ENCODE peak calls at places on chromosomes 13 and 19, in nine cellular contexts. E is SJSA1; W is T1000; L is left colon; K is hypothalamus; F is stimulated activated CD4-positive, alpha-beta T cell treated with anti-CD3 and anti-CD28 coated beads, Interleukin-4, amount 100 ng/mL, for 24 hours; D is sciatic nerve; S is GDM1; N is progenitor cell of endocrine pancreas. G is an unnamed sample.

GRCh38 chr19:5605362-5605761 is 17.2 kb downstream of the SAFB2 start:
- DNase-seq in S (no peak), L (no peak), F (no peak), D (no peak), N (no peak), E (no peak), W (no peak), K (no peak), G (no peak)

GRCh38 chr19:50796634-50797428 is 6.6 kb downstream of the ACP4 start:
- DNase-seq in F (no peak), D (no peak), S (no peak), E (no peak), W (no peak), N (no peak), L (no peak), K (no peak), G (no peak)

GRCh38 chr13:23620211-23620610 is 50.0 kb downstream of the TNFRSF19 start:
- DNase-seq in W (no peak), S (no peak), K (no peak), F (no peak), L (no peak), N (no peak), D (no peak), E (no peak), G (no peak)

GRCh38 chr13:36395280-36395679 is 37.0 kb upstream of the CCNA1 start:
- DNase-seq in S (peak), N (no peak), E (peak), K (no peak), D (no peak), L (no peak), F (no peak), W (no peak), G (no peak)

GRCh38 chr13:112124100-112124499 is 57.2 kb downstream of the SOX1 start:
- DNase-seq in S (no peak), K (no peak), D (no peak), F (no peak), W (no peak), E (no peak), L (no peak), N (no peak), G (no peak)

GRCh38 chr19:47699360-47699917 is 13.8 kb upstream of the EHD2 start:
- DNase-seq in L (peak), E (peak), D (no peak), K (no peak), W (no peak), S (no peak), N (peak), F (peak), G (peak)

GRCh38 chr13:78609464-78610205 is 6.3 kb upstream of the POU4F1 start:
- DNase-seq in E (no peak), F (no peak), N (no peak), L (peak), W (no peak), K (no peak), S (no peak), D (peak), G (no peak)

GRCh38 chr19:55585658-55586339 is 5.2 kb upstream of the ZNF579 start:
- DNase-seq in L (peak), S (no peak), E (peak), W (peak), N (peak), F (peak), K (peak), D (peak), G (peak)

GRCh38 chr13:39804332-39805231 is 149.1 kb downstream of the COG6 start:
- DNase-seq in W (no peak), K (no peak), S (no peak), N (no peak), F (no peak), E (no peak), L (no peak), D (no peak), G (no peak)

GRCh38 chr19:17436874-17437267 is 11.6 kb downstream of the TMEM221 start:
- DNase-seq in D (no peak), N (no peak), W (no peak), L (no peak), F (no peak), E (no peak), S (no peak), K (no peak), G (no peak)

G was measured in activated effector memory CD4-positive, alpha-beta T cell treated with Interleukin-2 at 50 U/mL for 16 hours.